ENCODE peak calls at places on chromosomes 5 and 9, in five cellular contexts. E is head of caudate nucleus, Y is AG08396, P is amniotic stem cell, H is NCI-H1694 treated with DMSO at 0.1 percent for 48 hours. A is an unnamed sample.

GRCh38 chr9:123887837-123888236 is 42.1 kb downstream of the DENND1A start:
- DNase-seq in H (no peak), P (no peak), Y (no peak), E (no peak), A (no peak)

GRCh38 chr9:129836342-129837007 is 1.2 kb downstream of the USP20 start:
- DNase-seq in P (no peak), Y (no peak), H (no peak), E (no peak), A (no peak)

GRCh38 chr9:81314525-81314924 is 374.8 kb downstream of the TLE1 start:
- DNase-seq in H (no peak), P (no peak), E (no peak), Y (no peak), A (no peak)

GRCh38 chr9:29799227-29799626 is 2225.9 kb upstream of the C9orf72 start:
- DNase-seq in P (no peak), Y (no peak), E (no peak), H (no peak), A (no peak)

GRCh38 chr9:131274674-131275331 is 1.5 kb downstream of the FAM78A start:
- DNase-seq in E (no peak), Y (no peak), H (no peak), P (no peak), A (no peak)

GRCh38 chr9:87556821-87557220 is 59.2 kb downstream of the DAPK1 start:
- DNase-seq in P (no peak), E (no peak), Y (no peak), H (no peak), A (no peak)

GRCh38 chr9:69546265-69546664 is 125.9 kb downstream of the APBA1 start:
- DNase-seq in P (no peak), H (peak), E (peak), Y (no peak), A (no peak)

GRCh38 chr5:52771343-52772039 is 16.2 kb upstream of the ITGA1 start:
- DNase-seq in E (no peak), P (no peak), H (no peak), Y (no peak), A (no peak)

GRCh38 chr5:149799119-149799623 is 69.1 kb downstream of the PPARGC1B start:
- DNase-seq in P (peak), E (no peak), Y (peak), H (no peak), A (no peak)

GRCh38 chr5:18394154-18394804 is 760.0 kb downstream of the TAF11L14 start:
- DNase-seq in P (no peak), Y (peak), E (peak), H (peak), A (no peak)

GRCh38 chr9:132898043-132898442 is 19.3 kb downstream of the SPACA9 start:
- DNase-seq in H (peak), P (no peak), Y (no peak), E (no peak), A (no peak)

GRCh38 chr5:122401991-122402710 is 90.1 kb downstream of the SNCAIP start:
- DNase-seq in Y (no peak), E (no peak), H (peak), P (no peak), A (no peak)

GRCh38 chr5:180718810-180719453 is 20.9 kb downstream of the OR2Y1 start:
- DNase-seq in H (peak), E (peak), Y (peak), P (peak), A (no peak)

GRCh38 chr9:137302176-137303030 is at the start of gene NRARP:
- DNase-seq in E (peak), Y (peak), P (no peak), H (peak), A (no peak)

GRCh38 chr5:179311091-179311470 is 34.2 kb downstream of the ADAMTS2 start:
- DNase-seq in P (no peak), Y (no peak), E (no peak), H (no peak), A (no peak)

GRCh38 chr5:35640623-35641022 is 23.0 kb downstream of the SPEF2 start:
- DNase-seq in H (no peak), Y (no peak), P (no peak), E (no peak), A (no peak)

GRCh38 chr5:13569088-13569715 is 375.3 kb downstream of the DNAH5 start:
- DNase-seq in H (no peak), P (no peak), Y (no peak), E (no peak), A (no peak)

GRCh38 chr5:159163027-159163699 is 46.2 kb downstream of the RNF145 start:
- DNase-seq in H (no peak), P (no peak), E (no peak), Y (no peak), A (no peak)